ENCODE peak calls at places on chromosomes 5 and 9, in six cellular contexts. R, P, Y, S, C and I are unnamed samples. For H3K27me3, the result is how much of the 10 kb centered on the place peaks cover.

GRCh38 chr5:76561959-76562358 is 61.2 kb downstream of the F2RL2 start:
- DNase-seq in R (no peak), P (no peak), Y (no peak), S (no peak), C (no peak), I (no peak)

GRCh38 chr9:81976351-81976750 is 12.2 kb upstream of the SPATA31D1 start:
- DNase-seq in R (peak), P (no peak), Y (peak), S (no peak), C (peak), I (no peak)

GRCh38 chr5:149420509-149421371 is 41.6 kb upstream of the IL17B start:
- DNase-seq in R (no peak), P (peak), Y (no peak), S (peak), C (no peak), I (no peak)

GRCh38 chr9:12595400-12595799 is 97.8 kb upstream of the TYRP1 start:
- DNase-seq in R (no peak), P (no peak), Y (no peak), S (no peak), C (no peak), I (no peak)

GRCh38 chr5:74042559-74043357 is 416.8 kb downstream of the ARHGEF28 start:
- DNase-seq in R (no peak), P (peak), Y (no peak), S (peak), C (peak), I (no peak)

GRCh38 chr9:121557581-121558422 is 58.2 kb upstream of the GGTA1 start:
- DNase-seq in R (peak), P (peak), Y (no peak), S (peak), C (peak), I (peak)

GRCh38 chr5:149853019-149853648 is 91.5 kb downstream of the PDE6A start:
- DNase-seq in R (peak), P (peak), Y (peak), S (peak), C (peak), I (peak)

GRCh38 chr9:27053369-27054057 is 48.0 kb upstream of the LRRC19 start:
- DNase-seq in R (no peak), P (peak), Y (no peak), S (peak), C (no peak), I (no peak)

GRCh38 chr5:138686668-138687067 is 66.6 kb upstream of the CTNNA1 start:
- DNase-seq in R (no peak), P (peak), Y (no peak), S (peak), C (no peak), I (no peak)

GRCh38 chr9:32707326-32707725 is 71.9 kb upstream of the TAF1L start:
- DNase-seq in R (no peak), P (no peak), Y (no peak), S (peak), C (no peak), I (no peak)

GRCh38 chr5:179730852-179731251 is 1.8 kb upstream of the MAML1 start:
- DNase-seq in R (no peak), P (peak), Y (no peak), S (no peak), C (no peak), I (no peak)

GRCh38 chr5:131259326-131259725 is 4.5 kb upstream of the CDC42SE2 start:
- DNase-seq in R (no peak), P (no peak), Y (no peak), S (peak), C (no peak), I (no peak)

GRCh38 chr5:146007270-146007669 is 70.9 kb downstream of the SH3RF2 start:
- DNase-seq in R (no peak), P (peak), Y (no peak), S (no peak), C (peak), I (no peak)

GRCh38 chr5:150108711-150109605 is 22.6 kb upstream of the CSF1R start:
- DNase-seq in R (no peak), P (no peak), Y (no peak), S (no peak), C (no peak), I (no peak)

GRCh38 chr5:82364497-82364896 is 86.3 kb upstream of the RPS23 start:
- DNase-seq in R (no peak), P (peak), Y (no peak), S (peak), C (peak), I (no peak)

GRCh38 chr5:127754259-127754658 is 51.1 kb downstream of the CCDC192 start:
- DNase-seq in R (no peak), P (peak), Y (no peak), S (peak), C (no peak), I (no peak)

GRCh38 chr5:138528744-138529469 is 14.1 kb downstream of the ETF1 start:
- DNase-seq in R (no peak), P (no peak), Y (no peak), S (no peak), C (no peak), I (no peak)

GRCh38 chr9:129669141-129669718 is 3.8 kb downstream of the PRRX2 start:
- DNase-seq in R (no peak), P (peak), Y (no peak), S (peak), C (no peak), I (no peak)

GRCh38 chr9:110316255-110316921 is 21.3 kb downstream of the TXNDC8 start:
- DNase-seq in R (no peak), P (peak), Y (no peak), S (no peak), C (no peak), I (no peak)

GRCh38 chr9:93578844-93579243 is 2.5 kb downstream of the PHF2 start:
- DNase-seq in R (no peak), P (no peak), Y (no peak), S (no peak), C (no peak), I (no peak)

GRCh38 chr9:93580654-93581380 is 4.4 kb downstream of the PHF2 start:
- DNase-seq in R (no peak), P (no peak), Y (no peak), S (no peak), C (no peak), I (no peak)

GRCh38 chr9:93582115-93582514 is 5.7 kb downstream of the PHF2 start:
- DNase-seq in R (peak), P (no peak), Y (no peak), S (no peak), C (peak), I (no peak)

GRCh38 chr9:93577940-93578682 is 1.7 kb downstream of the PHF2 start:
- DNase-seq in R (no peak), P (no peak), Y (no peak), S (no peak), C (no peak), I (no peak)

DNA sequence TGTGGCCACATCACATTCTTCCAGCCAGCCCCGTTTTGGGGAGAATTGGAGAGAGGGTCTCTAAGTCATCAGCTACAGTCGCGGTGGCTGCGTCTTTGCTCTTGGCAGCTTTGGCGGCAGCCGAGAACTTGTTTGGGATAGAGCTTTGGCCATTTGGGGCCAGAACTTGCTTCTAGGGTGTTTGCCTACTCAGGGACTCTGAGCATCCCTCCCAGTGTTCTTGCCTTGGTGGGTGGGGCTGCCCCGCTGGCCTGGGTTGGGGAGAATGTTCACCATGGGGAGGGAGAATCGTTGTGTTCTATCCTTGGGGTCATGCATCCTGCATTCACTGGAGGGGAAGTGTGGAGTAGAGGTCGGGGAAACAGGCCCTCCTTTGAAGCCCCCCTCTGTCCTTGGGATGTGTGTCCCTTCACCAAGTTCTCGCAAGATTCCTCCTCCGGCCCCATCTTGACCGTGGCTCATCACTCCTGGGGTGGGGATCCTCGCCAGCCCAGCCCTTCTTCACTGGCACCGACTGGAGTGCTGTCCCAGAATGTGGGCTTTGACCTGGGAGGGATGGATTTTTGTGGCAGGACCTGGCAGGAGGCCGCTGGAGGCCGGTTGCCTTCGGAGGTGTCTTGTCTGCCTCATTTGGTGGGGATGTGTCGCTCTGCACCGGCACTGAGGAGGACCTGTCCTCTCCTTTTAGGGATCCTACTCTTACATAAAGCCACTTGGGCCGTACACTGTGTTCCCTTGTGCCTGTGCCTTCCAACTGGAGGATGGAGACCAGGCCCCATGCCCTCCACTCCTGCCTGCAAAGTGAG is 3.5 kb downstream of the PHF2 start:
- DNase-seq in R (no peak), P (no peak), Y (no peak), S (no peak), C (no peak), I (no peak)
- H4K8ac ChIP-seq in R (no peak), P (peak), Y (peak), S (no peak), C (no peak), I (peak)

GRCh38 chr9:104091028-104091590 is 3.0 kb upstream of the SMC2 start:
- DNase-seq in R (no peak), P (peak), Y (no peak), S (peak), C (no peak), I (no peak)

GRCh38 chr9:104088416-104088815 is 5.7 kb upstream of the SMC2 start:
- DNase-seq in R (no peak), P (peak), Y (no peak), S (peak), C (no peak), I (no peak)

GRCh38 chr9:104092192-104092591 is 1.9 kb upstream of the SMC2 start:
- DNase-seq in R (no peak), P (no peak), Y (no peak), S (no peak), C (no peak), I (no peak)

GRCh38 chr9:104091708-104092107 is 2.4 kb upstream of the SMC2 start:
- DNase-seq in R (no peak), P (peak), Y (no peak), S (peak), C (peak), I (no peak)

DNA sequence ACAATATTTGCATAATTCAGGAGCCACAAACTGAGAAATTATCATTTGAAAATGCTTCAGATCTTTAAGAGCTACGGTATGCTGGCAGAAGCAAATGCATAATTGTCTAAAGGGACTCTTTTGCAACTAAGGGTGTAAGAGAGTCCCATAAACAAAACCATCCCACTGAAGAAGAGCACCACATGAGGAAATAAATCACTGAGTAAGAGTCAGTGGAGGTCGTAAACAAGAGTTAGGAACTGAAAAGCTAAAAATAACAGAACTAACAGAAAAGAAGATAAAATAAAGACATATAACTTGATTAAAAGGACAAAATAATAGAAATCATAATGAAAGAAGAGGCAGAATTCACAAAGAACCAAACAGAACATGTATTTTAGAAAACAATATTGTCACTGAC is 3.5 kb upstream of the SMC2 start:
- DNase-seq in R (no peak), P (peak), Y (no peak), S (no peak), C (no peak), I (no peak)
- H3K27me3 ChIP-seq in R (under half), P (under half), Y (under half), S (under half), C (under half), I (under half)

DNA sequence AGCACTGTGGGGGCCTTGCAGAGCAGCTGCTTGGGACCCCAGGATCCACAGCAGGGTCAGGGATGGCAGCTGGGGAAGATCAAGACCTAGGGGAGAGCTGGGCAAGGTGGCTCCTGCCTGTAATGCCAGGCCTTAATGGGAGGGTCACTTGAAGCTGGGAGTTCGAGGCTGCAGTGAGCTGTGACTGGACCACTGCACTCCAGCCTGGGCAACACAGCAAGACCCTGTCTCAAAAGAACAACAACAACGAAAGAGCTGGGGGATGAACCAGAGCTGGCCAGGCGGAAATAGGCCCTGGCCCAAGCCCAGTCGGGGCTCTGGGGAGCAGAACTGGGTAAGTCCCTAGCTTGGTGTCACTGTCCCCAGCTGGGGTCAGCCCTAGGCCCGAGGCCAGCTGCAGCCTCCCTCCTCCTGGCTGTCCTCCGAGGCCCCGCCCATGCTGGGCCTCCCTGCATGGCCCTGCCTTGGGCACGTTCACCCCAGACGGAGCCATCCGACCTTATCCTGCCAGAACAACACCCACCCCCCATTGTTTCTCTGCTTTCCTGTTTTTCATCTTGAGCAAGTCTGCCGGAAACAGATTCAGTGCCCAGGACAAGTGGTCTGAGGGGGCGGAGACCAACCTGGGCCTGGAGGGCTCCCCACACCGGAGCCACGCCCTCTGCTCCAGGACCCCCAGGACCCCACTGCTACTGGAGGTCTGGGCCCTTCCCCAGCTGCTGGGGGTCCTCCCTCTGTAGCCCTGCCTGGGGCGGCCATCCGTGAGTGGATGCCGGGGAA is 1.9 kb downstream of the DIPK1B start:
- DNase-seq in R (no peak), P (no peak), Y (no peak), S (no peak), C (no peak), I (no peak)
- H4K8ac ChIP-seq in R (no peak), P (no peak), Y (peak), S (no peak), C (no peak), I (peak)

GRCh38 chr9:137162505-137163100 is 7.2 kb downstream of the LRRC26 start:
- DNase-seq in R (no peak), P (no peak), Y (no peak), S (no peak), C (peak), I (no peak)
- H3K27me3 ChIP-seq in R (under half), P (half or more), Y (half or more), S (half or more), C (under half), I (half or more)

GRCh38 chr5:95731571-95732554 is 727 bp downstream of the RHOBTB3 start:
- DNase-seq in R (peak), P (peak), Y (no peak), S (peak), C (peak), I (peak)
- H4K8ac ChIP-seq in R (no peak), P (peak), Y (peak), S (peak), C (no peak), I (no peak)

GRCh38 chr9:37025381-37026084 is 8.5 kb downstream of the PAX5 start:
- DNase-seq in R (peak), P (no peak), Y (no peak), S (no peak), C (peak), I (no peak)
- H3K27me3 ChIP-seq in R (half or more), P (half or more), Y (half or more), S (half or more), C (half or more), I (half or more)

DNA sequence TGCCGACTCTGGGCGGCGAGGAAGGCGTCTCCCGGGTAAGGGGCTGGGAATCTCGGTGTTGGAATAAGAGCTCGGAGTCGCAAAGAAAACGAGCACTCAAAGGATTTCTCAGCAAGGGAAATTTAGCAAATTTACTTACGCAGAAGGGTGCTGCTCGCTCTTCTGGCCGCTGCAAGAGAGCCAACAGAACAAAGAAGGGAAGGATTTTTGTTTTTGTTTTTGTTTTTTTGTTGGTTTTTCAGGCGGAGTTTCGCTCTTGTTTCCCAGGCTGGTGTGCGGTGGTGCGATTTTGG is 279 bp downstream of the GTF3C5 start:
- DNase-seq in R (no peak), P (no peak), Y (no peak), S (no peak), C (no peak), I (no peak)
- H4K8ac ChIP-seq in R (no peak), P (peak), Y (peak), S (peak), C (peak), I (no peak)

DNA sequence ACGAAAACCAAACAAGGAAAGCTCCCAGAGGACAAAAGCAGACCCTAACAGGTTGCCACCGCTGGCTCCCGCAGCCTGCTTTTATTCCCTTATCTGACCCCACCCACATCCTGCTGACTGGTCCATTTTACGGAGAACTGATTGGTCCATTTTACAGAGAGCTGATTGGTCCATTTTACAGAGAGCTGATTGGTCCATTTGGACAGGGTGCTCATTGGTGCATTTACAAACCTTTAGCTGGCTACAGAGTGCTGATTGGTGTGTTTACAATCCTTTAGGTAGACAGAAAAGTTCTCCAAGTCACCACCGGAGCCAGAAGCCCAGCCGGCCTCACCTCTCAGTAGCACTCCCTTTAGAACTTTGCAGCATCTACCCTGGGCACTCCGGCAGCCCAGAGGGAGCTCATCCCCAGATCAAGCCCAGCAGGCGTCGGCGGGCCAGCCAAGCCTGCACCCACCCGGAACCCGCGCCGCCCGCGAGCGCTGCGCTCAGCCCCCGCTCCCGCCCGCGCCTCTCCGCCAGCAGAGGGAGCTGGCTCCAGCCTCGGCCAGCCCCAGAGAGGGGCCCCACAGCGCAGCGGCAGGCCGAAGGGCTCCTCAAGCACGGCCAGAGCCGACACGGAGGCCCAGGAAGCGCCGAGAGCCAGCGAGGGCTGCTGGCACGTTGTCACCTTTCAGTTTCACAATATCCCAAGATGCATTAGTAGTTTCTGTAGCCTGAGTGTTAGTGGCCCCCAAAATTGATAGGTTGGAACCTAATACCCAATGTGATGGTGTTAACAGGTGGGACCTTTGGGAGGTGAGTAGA is 35.3 kb upstream of the CLPTM1L start:
- DNase-seq in R (peak), P (peak), Y (no peak), S (peak), C (peak), I (peak)
- H3K27me3 ChIP-seq in R (under half), P (half or more), Y (under half), S (under half), C (under half), I (half or more)

GRCh38 chr9:87618931-87619330 is 107.0 kb upstream of the CTSL start:
- DNase-seq in R (no peak), P (no peak), Y (no peak), S (no peak), C (no peak), I (no peak)

GRCh38 chr9:87613265-87614111 is 112.4 kb upstream of the CTSL start:
- DNase-seq in R (no peak), P (no peak), Y (no peak), S (no peak), C (no peak), I (no peak)

GRCh38 chr9:87612536-87612935 is 113.4 kb upstream of the CTSL start:
- DNase-seq in R (no peak), P (no peak), Y (no peak), S (no peak), C (no peak), I (no peak)

GRCh38 chr9:87614402-87614801 is 111.5 kb upstream of the CTSL start:
- DNase-seq in R (no peak), P (no peak), Y (no peak), S (no peak), C (no peak), I (no peak)

DNA sequence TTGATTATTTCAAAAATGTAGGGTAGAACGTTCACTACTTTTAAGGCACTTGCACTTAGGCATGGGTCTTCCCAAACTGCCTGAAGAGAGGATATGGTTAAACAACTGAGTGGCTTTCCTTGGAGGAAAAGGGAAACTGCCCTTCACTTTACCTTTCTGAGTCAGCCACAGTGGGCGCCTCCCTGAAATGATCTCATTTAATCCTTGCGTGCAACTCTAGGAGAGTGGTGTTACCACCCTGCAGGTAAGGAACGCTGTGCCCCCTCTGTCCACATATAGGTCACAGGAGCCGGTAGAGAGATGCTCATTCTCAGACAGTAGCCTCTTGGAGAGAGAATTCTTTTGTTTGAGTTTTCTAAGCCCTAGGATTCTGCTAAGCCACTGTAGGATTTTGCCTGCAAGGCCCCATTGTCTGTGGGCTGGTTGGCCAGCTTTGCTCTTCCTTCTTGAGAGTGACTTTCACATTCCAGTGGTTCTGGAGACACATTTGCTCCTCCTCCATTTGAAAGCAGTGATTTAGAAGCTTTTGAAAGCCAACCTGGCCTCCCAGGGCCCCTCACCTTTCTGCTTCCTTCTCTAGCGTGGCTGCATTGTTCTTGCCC is 110.3 kb upstream of the CTSL start:
- DNase-seq in R (no peak), P (no peak), Y (no peak), S (no peak), C (peak), I (no peak)
- H4K8ac ChIP-seq in R (no peak), P (no peak), Y (no peak), S (no peak), C (no peak), I (no peak)